ENCODE peak calls at places on chromosomes 13 and 19, in nine cellular contexts. T, N, I, Z, F, L, A, B and K are unnamed samples.

GRCh38 chr13:71412231-71412630 is 454.8 kb downstream of the DACH1 start:
- DNase-seq in T (no peak), L (no peak), A (no peak), B (no peak), I (no peak), Z (no peak), F (no peak), N (no peak), K (no peak)

GRCh38 chr13:101579291-101579802 is 126.9 kb downstream of the ITGBL1 start:
- DNase-seq in F (peak), T (no peak), A (peak), I (no peak), L (no peak), N (no peak), B (no peak), Z (no peak), K (peak)

GRCh38 chr13:66558511-66558910 is 671.6 kb downstream of the PCDH9 start:
- DNase-seq in N (no peak), A (peak), B (no peak), T (no peak), L (no peak), I (no peak), F (no peak), Z (no peak), K (no peak)

GRCh38 chr19:57888494-57889231 is at the start of gene ZNF814:
- DNase-seq in Z (peak), T (peak), L (peak), I (peak), B (peak), N (peak), F (peak), A (peak), K (peak)

GRCh38 chr13:44313674-44314073 is 60.0 kb upstream of the SERP2 start:
- DNase-seq in Z (no peak), B (no peak), N (no peak), I (no peak), T (no peak), A (peak), F (no peak), L (no peak), K (peak)

GRCh38 chr19:42292042-42292960 is 9.6 kb upstream of the PRR19 start:
- DNase-seq in T (no peak), L (no peak), Z (no peak), I (no peak), A (no peak), B (no peak), N (peak), F (no peak), K (peak)

GRCh38 chr19:35155441-35155840 is 906 bp downstream of the FXYD5 start:
- DNase-seq in Z (no peak), L (no peak), N (no peak), I (no peak), F (no peak), B (no peak), T (no peak), A (no peak), K (no peak)

GRCh38 chr13:66693656-66694055 is 536.5 kb downstream of the PCDH9 start:
- DNase-seq in L (no peak), B (no peak), F (no peak), Z (no peak), T (no peak), A (peak), N (no peak), I (no peak), K (no peak)

GRCh38 chr19:48659768-48660167 is 13.0 kb downstream of the NTN5 start:
- DNase-seq in Z (no peak), A (peak), N (no peak), L (no peak), I (no peak), F (no peak), B (no peak), T (no peak), K (peak)

GRCh38 chr19:3708207-3708931 is at the start of gene TJP3:
- DNase-seq in N (peak), F (peak), I (peak), L (peak), T (no peak), Z (no peak), B (no peak), A (no peak), K (peak)

GRCh38 chr19:31127132-31127967 is 221.9 kb downstream of the TSHZ3 start:
- DNase-seq in N (peak), T (no peak), B (no peak), A (peak), L (no peak), Z (no peak), I (peak), F (peak), K (peak)

GRCh38 chr19:17081672-17082630 is 6.4 kb downstream of the MYO9B start:
- DNase-seq in N (no peak), B (no peak), T (peak), F (no peak), I (no peak), Z (peak), A (no peak), L (no peak), K (no peak)

GRCh38 chr13:113520571-113520970 is 30.1 kb upstream of the DCUN1D2 start:
- DNase-seq in Z (no peak), F (no peak), T (no peak), L (no peak), B (no peak), N (no peak), I (no peak), A (no peak), K (no peak)

GRCh38 chr13:50222569-50223332 is 207.5 kb downstream of the KCNRG start:
- DNase-seq in N (peak), T (peak), B (no peak), Z (peak), L (no peak), I (peak), F (peak), A (peak), K (peak)

GRCh38 chr19:13152356-13152853 is 2.2 kb downstream of the IER2 start:
- DNase-seq in T (no peak), F (no peak), I (no peak), N (no peak), Z (no peak), A (no peak), B (no peak), L (no peak), K (no peak)

GRCh38 chr13:110617326-110618072 is 2.2 kb downstream of the NAXD start:
- DNase-seq in A (peak), N (peak), Z (no peak), T (no peak), F (peak), B (no peak), I (no peak), L (peak), K (peak)

GRCh38 chr13:100491164-100491847 is 97.3 kb downstream of the GGACT start:
- DNase-seq in L (no peak), Z (peak), B (no peak), T (no peak), I (no peak), N (no peak), F (no peak), A (peak), K (no peak)

GRCh38 chr13:94233401-94233800 is 246.1 kb downstream of the DCT start:
- DNase-seq in T (no peak), A (peak), I (no peak), B (peak), Z (peak), N (no peak), L (no peak), F (peak), K (peak)

GRCh38 chr13:102369303-102369702 is 32.5 kb downstream of the FGF14 start:
- DNase-seq in F (no peak), A (peak), L (no peak), Z (no peak), I (no peak), B (no peak), T (no peak), N (no peak), K (peak)

GRCh38 chr13:46668906-46669525 is 116.0 kb downstream of the LRCH1 start:
- DNase-seq in A (no peak), B (no peak), T (no peak), F (no peak), Z (no peak), N (no peak), L (no peak), I (no peak), K (no peak)

GRCh38 chr19:48596679-48597465 is 9.7 kb upstream of the SPACA4 start:
- DNase-seq in F (no peak), L (no peak), I (no peak), A (no peak), B (no peak), N (no peak), T (no peak), Z (no peak), K (no peak)

GRCh38 chr13:101942038-101942437 is 459.8 kb downstream of the FGF14 start:
- DNase-seq in F (peak), A (peak), L (peak), Z (no peak), T (no peak), B (peak), N (peak), I (no peak), K (peak)

GRCh38 chr19:13173129-13173737 is 23.0 kb downstream of the IER2 start:
- DNase-seq in A (no peak), Z (no peak), T (no peak), N (no peak), B (no peak), I (no peak), F (no peak), L (no peak), K (no peak)

GRCh38 chr19:21314676-21315075 is 14.5 kb downstream of the ZNF708 start:
- DNase-seq in B (no peak), I (no peak), N (no peak), T (no peak), L (no peak), Z (no peak), A (peak), F (no peak), K (no peak)

GRCh38 chr13:65508338-65508737 is 1721.8 kb downstream of the PCDH9 start:
- DNase-seq in Z (no peak), A (no peak), N (no peak), B (no peak), F (no peak), I (no peak), T (no peak), L (no peak), K (no peak)

GRCh38 chr19:46515879-46516350 is 20.2 kb upstream of the PNMA8B start:
- DNase-seq in Z (no peak), L (peak), B (no peak), I (no peak), F (no peak), A (peak), T (no peak), N (no peak), K (peak)

GRCh38 chr19:8335343-8336071 is 7.6 kb downstream of the KANK3 start:
- DNase-seq in B (no peak), A (no peak), I (no peak), L (peak), Z (no peak), T (peak), N (peak), F (no peak), K (no peak)
- TF ChIP-seq CTCF in B (no peak), A (no peak), I (no peak), L (peak), Z (no peak), T (no peak), N (no peak), F (no peak), K (no peak)

DNA sequence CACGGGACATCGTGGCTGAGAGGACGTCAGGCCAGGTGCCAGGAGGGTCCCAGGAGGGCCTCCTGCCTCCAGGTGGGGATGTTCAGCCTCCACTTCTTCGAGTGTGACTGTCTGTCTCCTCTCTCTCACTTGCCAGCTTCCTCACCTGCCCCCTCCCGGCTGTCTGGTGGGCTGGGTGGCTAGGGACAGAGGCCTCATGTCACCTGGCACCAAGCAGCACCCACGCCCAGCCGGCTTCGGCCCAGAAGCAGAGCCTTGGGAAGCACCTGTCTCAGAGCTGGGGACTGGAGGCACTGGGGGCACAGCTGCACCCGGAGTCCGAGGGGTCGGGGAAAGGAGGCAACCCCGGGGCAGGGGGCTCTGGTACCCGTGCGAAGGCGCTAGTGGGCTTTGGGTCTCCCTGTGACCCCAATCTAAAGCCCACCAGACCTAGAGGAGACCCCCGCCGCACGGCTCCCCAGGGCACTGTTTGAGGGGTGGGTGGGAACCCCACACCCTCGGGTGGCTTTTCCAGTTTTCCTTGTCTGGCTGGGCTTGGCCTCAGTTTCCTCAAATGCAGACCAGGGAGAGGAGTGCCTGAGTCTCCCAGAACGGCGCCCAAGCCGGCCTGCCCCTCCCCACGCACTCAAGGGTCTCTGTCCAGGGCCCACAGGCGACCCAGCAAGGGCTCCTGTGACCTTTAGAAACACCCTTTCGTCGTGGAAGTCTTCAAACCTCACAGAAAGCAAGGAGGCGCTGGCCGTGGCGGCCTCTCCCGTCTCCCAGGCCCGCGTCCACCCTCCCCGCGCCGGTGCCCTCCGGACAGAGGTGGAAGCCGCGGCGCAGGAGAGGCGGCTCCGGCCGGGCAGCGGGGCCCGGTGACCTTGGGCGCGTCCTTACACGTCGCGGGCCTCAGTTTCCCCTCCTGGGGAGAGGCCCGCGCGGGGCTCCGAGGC is 656 bp upstream of the HCN2 start:
- DNase-seq in B (peak), A (no peak), F (no peak), Z (no peak), L (peak), I (no peak), N (no peak), T (no peak), K (no peak)
- H3K4me3 ChIP-seq in B (peak), A (no peak), F (no peak), Z (peak), L (peak), I (no peak), N (no peak), T (no peak), K (no peak)

DNA sequence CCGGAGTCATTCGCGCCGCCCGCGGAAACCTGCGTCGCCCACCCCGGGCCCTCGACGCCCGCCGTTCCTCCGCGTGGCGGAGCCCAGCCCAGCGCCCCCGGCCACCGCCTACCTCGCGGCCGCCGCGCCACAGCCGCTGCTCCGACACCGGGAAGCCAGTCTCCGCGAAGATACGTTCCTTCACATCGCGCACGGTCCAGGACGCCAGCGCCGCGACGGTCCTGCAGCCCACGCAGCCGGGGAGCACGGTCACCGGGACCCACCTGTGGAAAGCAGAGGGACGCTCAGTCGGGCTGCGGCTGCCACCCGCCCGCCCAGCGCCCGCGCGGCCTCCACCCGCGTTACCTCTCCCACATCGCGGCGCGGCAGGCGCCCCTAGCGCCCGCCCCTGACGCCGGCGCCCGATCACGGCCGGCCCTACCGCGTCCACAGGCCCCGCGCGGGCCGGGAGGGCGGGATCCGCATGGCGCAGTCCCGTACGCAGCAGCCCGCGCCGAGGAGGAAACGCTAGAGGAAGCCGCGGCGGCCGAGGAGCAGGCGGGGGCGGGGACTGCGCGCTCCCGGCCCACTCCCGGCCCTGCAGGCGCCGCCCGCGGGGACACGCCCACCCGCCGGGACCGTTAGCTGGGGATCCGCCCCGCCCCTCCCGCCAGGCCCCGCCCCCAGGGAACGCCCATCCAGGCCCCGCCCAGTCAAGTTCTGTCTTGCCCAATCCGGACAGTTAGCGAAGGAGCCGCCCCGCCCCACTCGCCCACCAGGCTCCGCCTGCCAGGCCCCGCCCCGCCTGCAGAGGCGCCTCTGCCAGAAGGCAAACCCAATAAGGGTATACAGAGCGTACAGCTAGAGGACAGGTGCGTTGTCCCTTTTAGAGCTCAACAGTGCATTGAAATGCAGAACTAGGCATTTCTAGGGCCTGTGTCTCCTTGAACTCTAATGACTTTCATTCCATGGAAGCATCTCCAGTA is 58.2 kb downstream of the SACS start:
- DNase-seq in T (peak), Z (peak), B (peak), A (peak), F (peak), N (peak), L (peak), I (peak), K (peak)
- TF ChIP-seq CTCF in T (peak), Z (peak), B (no peak), A (no peak), F (peak), N (peak), L (no peak), I (no peak), K (no peak)

GRCh38 chr13:98998831-98999634 is 21.2 kb upstream of the DOCK9 start:
- DNase-seq in I (no peak), T (no peak), F (no peak), Z (no peak), N (no peak), L (no peak), A (peak), B (no peak), K (no peak)
- H3K4me3 ChIP-seq in I (no peak), T (no peak), F (no peak), Z (peak), N (no peak), L (no peak), A (no peak), B (no peak), K (no peak)

DNA sequence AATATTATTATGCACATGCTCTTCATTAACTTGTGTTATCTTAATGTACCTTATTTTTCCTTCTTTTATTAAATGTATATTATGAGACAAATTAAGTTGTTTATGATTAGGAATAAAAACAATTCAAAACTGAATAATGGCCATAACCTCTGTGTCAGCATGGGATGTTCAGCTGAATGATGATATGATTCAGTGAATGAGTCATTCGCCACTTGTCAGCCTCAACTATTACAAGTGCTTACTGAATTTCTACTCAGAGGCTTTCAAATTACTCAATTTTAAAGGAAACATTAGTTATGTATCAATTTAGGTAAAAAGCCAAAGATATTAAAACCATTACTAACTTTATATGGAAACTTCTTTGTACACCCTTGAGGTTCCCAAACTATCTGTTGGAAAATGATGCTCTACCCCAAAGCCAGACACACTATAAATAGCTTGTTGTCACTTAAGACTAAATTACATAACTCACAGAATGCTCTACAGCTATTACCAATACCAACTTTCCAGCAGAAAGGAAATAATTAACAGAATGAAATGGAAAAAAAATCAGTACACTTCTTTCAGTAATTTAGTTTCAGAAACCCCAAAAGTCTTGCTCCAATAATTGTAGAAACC is 14.4 kb downstream of the LIG4 start:
- DNase-seq in Z (no peak), B (no peak), N (no peak), I (no peak), A (peak), L (no peak), T (no peak), F (no peak), K (peak)
- TF ChIP-seq CTCF in Z (no peak), B (no peak), N (no peak), I (no peak), A (no peak), L (no peak), T (no peak), F (no peak), K (no peak)

GRCh38 chr19:50312967-50313811 is 16.0 kb downstream of the KCNC3 start:
- DNase-seq in F (no peak), N (no peak), A (no peak), Z (no peak), L (peak), I (no peak), B (no peak), T (no peak), K (no peak)

GRCh38 chr19:50313812-50314536 is 15.2 kb downstream of the KCNC3 start:
- DNase-seq in F (no peak), L (peak), T (no peak), Z (no peak), N (no peak), I (no peak), B (no peak), A (no peak), K (no peak)

GRCh38 chr19:50315773-50316448 is 13.3 kb downstream of the KCNC3 start:
- DNase-seq in A (no peak), I (no peak), B (peak), N (no peak), F (no peak), Z (no peak), L (peak), T (no peak), K (no peak)

GRCh38 chr19:50317115-50317514 is 12.1 kb downstream of the KCNC3 start:
- DNase-seq in N (no peak), A (no peak), Z (no peak), L (no peak), T (no peak), B (no peak), I (no peak), F (no peak), K (no peak)

GRCh38 chr19:50314724-50315700 is 14.2 kb downstream of the KCNC3 start:
- DNase-seq in F (no peak), I (no peak), B (no peak), N (no peak), A (no peak), Z (no peak), T (no peak), L (peak), K (no peak)
- H3K4me3 ChIP-seq in F (no peak), I (no peak), B (no peak), N (no peak), A (no peak), Z (peak), T (no peak), L (peak), K (no peak)

GRCh38 chr13:20711301-20712044 is 8.0 kb downstream of the IL17D start:
- DNase-seq in I (no peak), T (no peak), N (no peak), A (no peak), Z (no peak), B (no peak), L (peak), F (no peak), K (no peak)
- TF ChIP-seq CTCF in I (no peak), T (no peak), N (no peak), A (no peak), Z (no peak), B (no peak), L (no peak), F (no peak), K (peak)

GRCh38 chr19:19170053-19170945 is at the start of gene MEF2B:
- DNase-seq in Z (peak), N (peak), L (peak), B (peak), T (peak), I (peak), F (peak), A (peak), K (peak)
- H3K4me3 ChIP-seq in Z (peak), N (peak), L (peak), B (peak), T (peak), I (no peak), F (no peak), A (no peak), K (no peak)